ENCODE peak calls at places on chromosomes 13 and 19, in eight cellular contexts. One of them, this sample, is unnamed.

GRCh38 chr13:97724450-97724849 is 229.0 kb upstream of the IPO5 start:
- DNase-seq in hypothalamus: no peak
- DNase-seq in NCI-H1417 treated with DMSO at 0.1 percent for 48 hours: no peak
- DNase-seq in activated CD4-positive, alpha-beta T cell treated with anti-CD3 and anti-CD28 coated beads, Interleukin-2, amount 10 ng/mL, durations not matched to agents 7 days and 5 days: no peak
- DNase-seq in HTR-8/SVneo: no peak
- DNase-seq in neural progenitor cell: no peak
- DNase-seq in fibroblast of pulmonary artery: peak
- DNase-seq in CD4-positive, alpha-beta T cell: no peak
- DNase-seq in this sample: peak

GRCh38 chr19:5137114-5137513 is 168.2 kb downstream of the KDM4B start:
- DNase-seq in hypothalamus: no peak
- DNase-seq in NCI-H1417 treated with DMSO at 0.1 percent for 48 hours: no peak
- DNase-seq in activated CD4-positive, alpha-beta T cell treated with anti-CD3 and anti-CD28 coated beads, Interleukin-2, amount 10 ng/mL, durations not matched to agents 7 days and 5 days: no peak
- DNase-seq in HTR-8/SVneo: no peak
- DNase-seq in neural progenitor cell: no peak
- DNase-seq in fibroblast of pulmonary artery: no peak
- DNase-seq in CD4-positive, alpha-beta T cell: no peak
- DNase-seq in this sample: no peak

GRCh38 chr13:73070451-73070850 is 11.6 kb downstream of the KLF5 start:
- DNase-seq in hypothalamus: no peak
- DNase-seq in NCI-H1417 treated with DMSO at 0.1 percent for 48 hours: no peak
- DNase-seq in activated CD4-positive, alpha-beta T cell treated with anti-CD3 and anti-CD28 coated beads, Interleukin-2, amount 10 ng/mL, durations not matched to agents 7 days and 5 days: no peak
- DNase-seq in HTR-8/SVneo: no peak
- DNase-seq in neural progenitor cell: no peak
- DNase-seq in fibroblast of pulmonary artery: no peak
- DNase-seq in CD4-positive, alpha-beta T cell: no peak
- DNase-seq in this sample: no peak

GRCh38 chr13:62837895-62838294 is 1422.2 kb upstream of the PCDH20 start:
- DNase-seq in hypothalamus: no peak
- DNase-seq in NCI-H1417 treated with DMSO at 0.1 percent for 48 hours: no peak
- DNase-seq in activated CD4-positive, alpha-beta T cell treated with anti-CD3 and anti-CD28 coated beads, Interleukin-2, amount 10 ng/mL, durations not matched to agents 7 days and 5 days: no peak
- DNase-seq in HTR-8/SVneo: no peak
- DNase-seq in neural progenitor cell: no peak
- DNase-seq in fibroblast of pulmonary artery: peak
- DNase-seq in CD4-positive, alpha-beta T cell: no peak
- DNase-seq in this sample: no peak

GRCh38 chr13:61113140-61113658 is 302.4 kb downstream of the PCDH20 start:
- DNase-seq in hypothalamus: no peak
- DNase-seq in NCI-H1417 treated with DMSO at 0.1 percent for 48 hours: no peak
- DNase-seq in activated CD4-positive, alpha-beta T cell treated with anti-CD3 and anti-CD28 coated beads, Interleukin-2, amount 10 ng/mL, durations not matched to agents 7 days and 5 days: no peak
- DNase-seq in HTR-8/SVneo: no peak
- DNase-seq in neural progenitor cell: no peak
- DNase-seq in fibroblast of pulmonary artery: no peak
- DNase-seq in CD4-positive, alpha-beta T cell: no peak
- DNase-seq in this sample: no peak

GRCh38 chr19:33683881-33684549 is 62.3 kb downstream of the CHST8 start:
- DNase-seq in hypothalamus: no peak
- DNase-seq in NCI-H1417 treated with DMSO at 0.1 percent for 48 hours: no peak
- DNase-seq in activated CD4-positive, alpha-beta T cell treated with anti-CD3 and anti-CD28 coated beads, Interleukin-2, amount 10 ng/mL, durations not matched to agents 7 days and 5 days: peak
- DNase-seq in HTR-8/SVneo: peak
- DNase-seq in neural progenitor cell: peak
- DNase-seq in fibroblast of pulmonary artery: peak
- DNase-seq in CD4-positive, alpha-beta T cell: no peak
- DNase-seq in this sample: peak

GRCh38 chr13:114023716-114024602 is 50.1 kb upstream of the C13orf46 start:
- DNase-seq in hypothalamus: no peak
- DNase-seq in NCI-H1417 treated with DMSO at 0.1 percent for 48 hours: no peak
- DNase-seq in activated CD4-positive, alpha-beta T cell treated with anti-CD3 and anti-CD28 coated beads, Interleukin-2, amount 10 ng/mL, durations not matched to agents 7 days and 5 days: no peak
- DNase-seq in HTR-8/SVneo: no peak
- DNase-seq in neural progenitor cell: no peak
- DNase-seq in fibroblast of pulmonary artery: no peak
- DNase-seq in CD4-positive, alpha-beta T cell: no peak
- DNase-seq in this sample: no peak

GRCh38 chr19:29194658-29195057 is 18.3 kb downstream of the UQCRFS1 start:
- DNase-seq in hypothalamus: no peak
- DNase-seq in NCI-H1417 treated with DMSO at 0.1 percent for 48 hours: no peak
- DNase-seq in activated CD4-positive, alpha-beta T cell treated with anti-CD3 and anti-CD28 coated beads, Interleukin-2, amount 10 ng/mL, durations not matched to agents 7 days and 5 days: no peak
- DNase-seq in HTR-8/SVneo: no peak
- DNase-seq in neural progenitor cell: no peak
- DNase-seq in fibroblast of pulmonary artery: no peak
- DNase-seq in CD4-positive, alpha-beta T cell: no peak
- DNase-seq in this sample: no peak

GRCh38 chr13:50810998-50811397 is 32.5 kb downstream of the DLEU7 start:
- DNase-seq in hypothalamus: no peak
- DNase-seq in NCI-H1417 treated with DMSO at 0.1 percent for 48 hours: no peak
- DNase-seq in activated CD4-positive, alpha-beta T cell treated with anti-CD3 and anti-CD28 coated beads, Interleukin-2, amount 10 ng/mL, durations not matched to agents 7 days and 5 days: no peak
- DNase-seq in HTR-8/SVneo: no peak
- DNase-seq in neural progenitor cell: no peak
- DNase-seq in fibroblast of pulmonary artery: no peak
- DNase-seq in CD4-positive, alpha-beta T cell: no peak
- DNase-seq in this sample: no peak

GRCh38 chr13:32001392-32001768 is 30.2 kb upstream of the FRY start:
- DNase-seq in hypothalamus: no peak
- DNase-seq in NCI-H1417 treated with DMSO at 0.1 percent for 48 hours: no peak
- DNase-seq in activated CD4-positive, alpha-beta T cell treated with anti-CD3 and anti-CD28 coated beads, Interleukin-2, amount 10 ng/mL, durations not matched to agents 7 days and 5 days: peak
- DNase-seq in HTR-8/SVneo: peak
- DNase-seq in neural progenitor cell: peak
- DNase-seq in fibroblast of pulmonary artery: peak
- DNase-seq in CD4-positive, alpha-beta T cell: no peak
- DNase-seq in this sample: no peak

GRCh38 chr13:74040200-74040599 is 94.0 kb downstream of the KLF12 start:
- DNase-seq in hypothalamus: no peak
- DNase-seq in NCI-H1417 treated with DMSO at 0.1 percent for 48 hours: no peak
- DNase-seq in activated CD4-positive, alpha-beta T cell treated with anti-CD3 and anti-CD28 coated beads, Interleukin-2, amount 10 ng/mL, durations not matched to agents 7 days and 5 days: no peak
- DNase-seq in HTR-8/SVneo: peak
- DNase-seq in neural progenitor cell: peak
- DNase-seq in fibroblast of pulmonary artery: peak
- DNase-seq in CD4-positive, alpha-beta T cell: no peak
- DNase-seq in this sample: no peak

GRCh38 chr13:110512198-110512740 is 49.3 kb downstream of the RAB20 start:
- DNase-seq in hypothalamus: no peak
- DNase-seq in NCI-H1417 treated with DMSO at 0.1 percent for 48 hours: no peak
- DNase-seq in activated CD4-positive, alpha-beta T cell treated with anti-CD3 and anti-CD28 coated beads, Interleukin-2, amount 10 ng/mL, durations not matched to agents 7 days and 5 days: no peak
- DNase-seq in HTR-8/SVneo: no peak
- DNase-seq in neural progenitor cell: no peak
- DNase-seq in fibroblast of pulmonary artery: no peak
- DNase-seq in CD4-positive, alpha-beta T cell: no peak
- DNase-seq in this sample: no peak

GRCh38 chr19:7177926-7178325 is 108.4 kb downstream of the ZNF557 start:
- DNase-seq in hypothalamus: no peak
- DNase-seq in NCI-H1417 treated with DMSO at 0.1 percent for 48 hours: no peak
- DNase-seq in activated CD4-positive, alpha-beta T cell treated with anti-CD3 and anti-CD28 coated beads, Interleukin-2, amount 10 ng/mL, durations not matched to agents 7 days and 5 days: no peak
- DNase-seq in HTR-8/SVneo: no peak
- DNase-seq in neural progenitor cell: no peak
- DNase-seq in fibroblast of pulmonary artery: peak
- DNase-seq in CD4-positive, alpha-beta T cell: no peak
- DNase-seq in this sample: no peak

GRCh38 chr13:66689628-66690027 is 540.5 kb downstream of the PCDH9 start:
- DNase-seq in hypothalamus: no peak
- DNase-seq in NCI-H1417 treated with DMSO at 0.1 percent for 48 hours: peak
- DNase-seq in activated CD4-positive, alpha-beta T cell treated with anti-CD3 and anti-CD28 coated beads, Interleukin-2, amount 10 ng/mL, durations not matched to agents 7 days and 5 days: no peak
- DNase-seq in HTR-8/SVneo: no peak
- DNase-seq in neural progenitor cell: peak
- DNase-seq in fibroblast of pulmonary artery: peak
- DNase-seq in CD4-positive, alpha-beta T cell: no peak
- DNase-seq in this sample: no peak

GRCh38 chr19:47446534-47447469 is 24.9 kb downstream of the SLC8A2 start:
- DNase-seq in hypothalamus: no peak
- DNase-seq in NCI-H1417 treated with DMSO at 0.1 percent for 48 hours: peak
- DNase-seq in activated CD4-positive, alpha-beta T cell treated with anti-CD3 and anti-CD28 coated beads, Interleukin-2, amount 10 ng/mL, durations not matched to agents 7 days and 5 days: peak
- DNase-seq in HTR-8/SVneo: no peak
- DNase-seq in neural progenitor cell: peak
- DNase-seq in fibroblast of pulmonary artery: peak
- DNase-seq in CD4-positive, alpha-beta T cell: no peak
- DNase-seq in this sample: no peak

GRCh38 chr19:40707615-40708014 is 9.1 kb downstream of the COQ8B start:
- DNase-seq in hypothalamus: no peak
- DNase-seq in NCI-H1417 treated with DMSO at 0.1 percent for 48 hours: no peak
- DNase-seq in activated CD4-positive, alpha-beta T cell treated with anti-CD3 and anti-CD28 coated beads, Interleukin-2, amount 10 ng/mL, durations not matched to agents 7 days and 5 days: no peak
- DNase-seq in HTR-8/SVneo: no peak
- DNase-seq in neural progenitor cell: no peak
- DNase-seq in fibroblast of pulmonary artery: no peak
- DNase-seq in CD4-positive, alpha-beta T cell: no peak
- DNase-seq in this sample: no peak

GRCh38 chr13:112738606-112739005 is 48.8 kb downstream of the ATP11A start:
- DNase-seq in hypothalamus: no peak
- DNase-seq in NCI-H1417 treated with DMSO at 0.1 percent for 48 hours: no peak
- DNase-seq in activated CD4-positive, alpha-beta T cell treated with anti-CD3 and anti-CD28 coated beads, Interleukin-2, amount 10 ng/mL, durations not matched to agents 7 days and 5 days: no peak
- DNase-seq in HTR-8/SVneo: no peak
- DNase-seq in neural progenitor cell: no peak
- DNase-seq in fibroblast of pulmonary artery: no peak
- DNase-seq in CD4-positive, alpha-beta T cell: no peak
- DNase-seq in this sample: no peak

GRCh38 chr13:89393758-89394157 is 1722.6 kb downstream of the SLITRK5 start:
- DNase-seq in hypothalamus: no peak
- DNase-seq in NCI-H1417 treated with DMSO at 0.1 percent for 48 hours: no peak
- DNase-seq in activated CD4-positive, alpha-beta T cell treated with anti-CD3 and anti-CD28 coated beads, Interleukin-2, amount 10 ng/mL, durations not matched to agents 7 days and 5 days: no peak
- DNase-seq in HTR-8/SVneo: no peak
- DNase-seq in neural progenitor cell: no peak
- DNase-seq in fibroblast of pulmonary artery: no peak
- DNase-seq in CD4-positive, alpha-beta T cell: no peak
- DNase-seq in this sample: no peak

This sample was measured in foreskin melanocyte.